ENCODE peak calls at places on chromosomes 4 and X, in nine cellular contexts. W is mesothelial cell of epicardium, U is AG04449, G is GM20000, K is HepG2, M is epithelial cell of proximal tubule, O is kidney, Z is body of pancreas, N is cardiac fibroblast. A is an unnamed sample.

GRCh38 chr4:76306882-76307669 is 543 bp downstream of the STBD1 start:
- DNase-seq in W (no peak), U (no peak), G (peak; percentile 40), K (peak; percentile 19), M (no peak), O (peak; percentile 84), Z (peak; percentile 59), N (peak; percentile 64), A (no peak)

GRCh38 chr4:21307709-21308108 is 607.5 kb downstream of the PACRGL start:
- DNase-seq in W (no peak), U (no peak), G (no peak), K (no peak), M (no peak), O (no peak), Z (no peak), N (no peak), A (no peak)

GRCh38 chr4:131459430-131460101 is 1689.5 kb upstream of the PCDH10 start:
- DNase-seq in W (no peak), U (no peak), G (no peak), K (no peak), M (no peak), O (no peak), Z (no peak), N (no peak), A (no peak)

GRCh38 chr4:88857588-88857987 is 160.0 kb upstream of the NAP1L5 start:
- DNase-seq in W (no peak), U (peak; percentile 5), G (no peak), K (no peak), M (no peak), O (no peak), Z (no peak), N (peak; percentile 9), A (no peak)

GRCh38 chr4:128517096-128517738 is 229.6 kb upstream of the PGRMC2 start:
- DNase-seq in W (no peak), U (no peak), G (no peak), K (no peak), M (no peak), O (no peak), Z (no peak), N (peak; percentile 52), A (no peak)

GRCh38 chrX:130086414-130087207 is 23.7 kb downstream of the ELF4 start:
- DNase-seq in W (no peak), U (no peak), G (peak; percentile 45), K (no peak), M (no peak), O (no peak), Z (no peak), N (no peak), A (no peak)

GRCh38 chrX:121307441-121307840 is 260.0 kb downstream of the GLUD2 start:
- DNase-seq in W (no peak), U (no peak), G (peak; percentile 9), K (no peak), M (no peak), O (no peak), Z (no peak), N (peak; percentile 8), A (no peak)

GRCh38 chrX:77009691-77010090 is 437.5 kb upstream of the FGF16 start:
- DNase-seq in W (no peak), U (no peak), G (no peak), K (no peak), M (no peak), O (no peak), Z (no peak), N (peak; percentile 34), A (no peak)

GRCh38 chr4:155722816-155723499 is 35.9 kb upstream of the GUCY1B1 start:
- DNase-seq in W (no peak), U (no peak), G (no peak), K (no peak), M (peak; percentile 91), O (no peak), Z (no peak), N (peak; percentile 9), A (no peak)

GRCh38 chrX:115419094-115419493 is 129.6 kb downstream of the LUZP4 start:
- DNase-seq in W (no peak), U (no peak), G (no peak), K (no peak), M (no peak), O (no peak), Z (no peak), N (no peak), A (no peak)

GRCh38 chrX:121562616-121563015 is 515.2 kb downstream of the GLUD2 start:
- DNase-seq in W (no peak), U (no peak), G (no peak), K (no peak), M (no peak), O (no peak), Z (no peak), N (no peak), A (no peak)

GRCh38 chr4:114364857-114365256 is 233.8 kb upstream of the UGT8 start:
- DNase-seq in W (no peak), U (peak; percentile 87), G (no peak), K (no peak), M (peak; percentile 63), O (no peak), Z (no peak), N (peak; percentile 85), A (no peak)

GRCh38 chrX:24023972-24024664 is 2.9 kb downstream of the KLHL15 start:
- DNase-seq in W (no peak), U (no peak), G (no peak), K (no peak), M (no peak), O (no peak), Z (peak; percentile 2), N (peak; percentile 31), A (no peak)

GRCh38 chr4:177190995-177191568 is 118.6 kb upstream of the NEIL3 start:
- DNase-seq in W (no peak), U (peak; percentile 38), G (no peak), K (no peak), M (peak; percentile 53), O (no peak), Z (no peak), N (peak; percentile 56), A (no peak)

GRCh38 chrX:41145920-41146608 is 60.8 kb downstream of the USP9X start:
- DNase-seq in W (no peak), U (peak; percentile 59), G (no peak), K (no peak), M (peak; percentile 25), O (no peak), Z (no peak), N (peak; percentile 86), A (no peak)

GRCh38 chr4:110614173-110614948 is 8.5 kb downstream of the PITX2 start:
- DNase-seq in W (no peak), U (no peak), G (no peak), K (no peak), M (no peak), O (no peak), Z (no peak), N (no peak), A (no peak)

GRCh38 chrX:42189601-42190000 is 266.2 kb upstream of the CASK start:
- DNase-seq in W (no peak), U (no peak), G (no peak), K (no peak), M (no peak), O (no peak), Z (no peak), N (no peak), A (no peak)

GRCh38 chr4:141486375-141486997 is 149.9 kb upstream of the IL15 start:
- DNase-seq in W (no peak), U (peak; percentile 63), G (no peak), K (no peak), M (no peak), O (no peak), Z (no peak), N (peak; percentile 88), A (no peak)

GRCh38 chrX:40105791-40106676 is 8.3 kb upstream of the BCOR start:
- DNase-seq in W (no peak), U (no peak), G (peak; percentile 75), K (no peak), M (no peak), O (peak; percentile 86), Z (peak; percentile 78), N (peak; percentile 50), A (no peak)

GRCh38 chr4:181569553-181569952 is 673.6 kb upstream of the TENM3 start:
- DNase-seq in W (no peak), U (peak; percentile 12), G (peak; percentile 26), K (peak; percentile 9), M (peak; percentile 4), O (no peak), Z (no peak), N (peak; percentile 64), A (no peak)

GRCh38 chrX:137566746-137567473 is 983 bp downstream of the ZIC3 start:
- DNase-seq in W (no peak), U (no peak), G (no peak), K (no peak), M (no peak), O (peak; percentile 74), Z (no peak), N (no peak), A (no peak)

GRCh38 chr4:31391976-31392375 is 671.8 kb downstream of the PCDH7 start:
- DNase-seq in W (no peak), U (no peak), G (no peak), K (no peak), M (no peak), O (no peak), Z (no peak), N (peak; percentile 3), A (no peak)

GRCh38 chr4:153083447-153083921 is 120.8 kb upstream of the TRIM2 start:
- DNase-seq in W (no peak), U (peak; percentile 31), G (peak; percentile 67), K (peak; percentile 72), M (peak; percentile 52), O (no peak), Z (peak; percentile 80), N (peak; percentile 85), A (no peak)
- TF ChIP-seq CTCF in W (peak; percentile 39), U (peak; percentile 59), G (peak; percentile 38), K (peak; percentile 80), M (peak; percentile 74), O (peak; percentile 68), Z (peak; percentile 77), N (peak; percentile 61), A (no peak)

GRCh38 chr4:44493924-44494323 is 45.3 kb upstream of the KCTD8 start:
- DNase-seq in W (no peak), U (no peak), G (peak; percentile 9), K (peak; percentile 20), M (no peak), O (no peak), Z (no peak), N (peak; percentile 50), A (no peak)
- TF ChIP-seq CTCF in W (peak; percentile 61), U (no peak), G (peak; percentile 18), K (peak; percentile 20), M (peak; percentile 58), O (peak; percentile 31), Z (no peak), N (peak; percentile 51), A (no peak)

DNA sequence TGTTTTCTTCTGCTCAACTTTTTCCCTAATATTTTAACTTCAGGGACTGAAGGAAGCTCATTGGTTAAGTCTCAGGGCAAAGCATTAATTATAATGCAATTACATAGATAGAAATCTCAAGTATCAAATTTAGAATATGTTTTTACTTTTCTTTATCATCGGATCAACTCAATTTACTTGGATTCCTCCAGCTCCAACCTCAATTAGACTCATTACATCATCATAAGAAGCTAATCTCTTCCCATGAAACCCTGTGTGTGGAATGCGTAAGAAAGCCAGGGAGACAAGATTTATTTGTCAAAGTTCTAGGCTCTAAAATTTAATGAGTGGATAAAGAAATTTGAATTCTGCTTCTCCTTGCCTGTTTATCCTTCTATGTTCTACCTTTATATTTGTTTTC is 918.4 kb downstream of the ADGRL3 start:
- DNase-seq in W (no peak), U (no peak), G (no peak), K (no peak), M (no peak), O (no peak), Z (no peak), N (no peak), A (no peak)
- TF ChIP-seq CTCF in W (no peak), U (no peak), G (no peak), K (no peak), M (no peak), O (no peak), Z (no peak), N (no peak), A (no peak)

GRCh38 chr4:183936574-183937335 is 31.6 kb downstream of the STOX2 start:
- DNase-seq in W (no peak), U (no peak), G (no peak), K (no peak), M (no peak), O (no peak), Z (no peak), N (no peak), A (no peak)
- TF ChIP-seq CTCF in W (no peak), U (no peak), G (no peak), K (no peak), M (no peak), O (no peak), Z (no peak), N (no peak), A (no peak)

A was measured in omental fat pad.